ENCODE peak calls at places on chromosomes 2 and 18, in four cellular contexts. A is K562, U is lower lobe of right lung, X is esophagus muscularis mucosa. O is an unnamed sample.

GRCh38 chr2:108562274-108562673 is 28.0 kb downstream of the LIMS1 start:
- DNase-seq in A (no peak), U (no peak), X (no peak), O (no peak)

GRCh38 chr2:201235865-201236811 is 24.2 kb upstream of the CASP8 start:
- DNase-seq in X (peak; percentile 91), A (peak; percentile 69), U (peak; percentile 75), O (peak; percentile 74)

GRCh38 chr2:164868563-164869419 is 27.2 kb upstream of the COBLL1 start:
- DNase-seq in X (no peak), A (no peak), U (no peak), O (no peak)

GRCh38 chr2:198006733-198007132 is 202.3 kb downstream of the PLCL1 start:
- DNase-seq in A (no peak), U (no peak), X (no peak), O (no peak)

GRCh38 chr2:82007051-82007664 is 1702.6 kb upstream of the LRRTM1 start:
- DNase-seq in A (no peak), U (no peak), X (no peak), O (no peak)

GRCh38 chr2:8535821-8536685 is 145.8 kb upstream of the ID2 start:
- DNase-seq in X (no peak), U (no peak), A (no peak), O (no peak)

GRCh38 chr2:169693344-169693743 is 861 bp downstream of the CFAP210 start:
- DNase-seq in A (peak; percentile 43), U (no peak), X (no peak), O (no peak)

GRCh38 chr18:7537145-7537544 is 30.0 kb upstream of the PTPRM start:
- DNase-seq in A (no peak), U (no peak), X (no peak), O (no peak)

GRCh38 chr2:99156901-99157300 is 2.1 kb downstream of the LIPT1 start:
- DNase-seq in U (no peak), X (no peak), A (no peak), O (no peak)

GRCh38 chr18:51361130-51361860 is 163.8 kb upstream of the MEX3C start:
- DNase-seq in A (peak; percentile 29), X (no peak), U (no peak), O (no peak)

GRCh38 chr2:79855264-79856006 is 342.6 kb downstream of the CTNNA2 start:
- DNase-seq in U (no peak), A (peak; percentile 1), X (peak; percentile 77), O (no peak)

GRCh38 chr2:6930913-6931312 is 13.7 kb downstream of the RNF144A start:
- DNase-seq in A (no peak), X (peak; percentile 66), U (no peak), O (no peak)

GRCh38 chr2:10619643-10620042 is 70.1 kb downstream of the NOL10 start:
- DNase-seq in X (peak; percentile 7), A (no peak), U (no peak), O (no peak)

GRCh38 chr2:168490015-168490874 is 34.2 kb downstream of the CERS6 start:
- DNase-seq in A (peak; percentile 74), U (no peak), X (no peak), O (no peak)

GRCh38 chr2:120066708-120067547 is 54.1 kb downstream of the EPB41L5 start:
- DNase-seq in X (no peak), A (no peak), U (no peak), O (no peak)

GRCh38 chr2:109594246-109594900 is 19.4 kb downstream of the SEPTIN10 start:
- DNase-seq in U (no peak), A (no peak), X (no peak), O (no peak)

GRCh38 chr2:451495-451894 is 163.6 kb upstream of the ALKAL2 start:
- DNase-seq in X (no peak), U (no peak), A (no peak), O (no peak)

GRCh38 chr18:35582899-35583558 is 1.5 kb downstream of the GALNT1 start:
- DNase-seq in U (no peak), X (no peak), A (peak; percentile 58), O (no peak)

GRCh38 chr2:241321033-241321432 is 5.3 kb downstream of the SEPTIN2 start:
- DNase-seq in X (no peak), A (no peak), U (no peak), O (no peak)

GRCh38 chr2:241321911-241322310 is 6.2 kb downstream of the SEPTIN2 start:
- DNase-seq in X (no peak), A (no peak), U (no peak), O (no peak)

GRCh38 chr2:241323777-241324176 is 8.1 kb downstream of the SEPTIN2 start:
- DNase-seq in X (no peak), U (no peak), A (no peak), O (no peak)

GRCh38 chr2:241325257-241325656 is 9.5 kb downstream of the SEPTIN2 start:
- DNase-seq in X (no peak), A (no peak), U (no peak), O (no peak)

GRCh38 chr2:241324775-241325174 is 9.1 kb downstream of the SEPTIN2 start:
- DNase-seq in X (no peak), A (no peak), U (no peak), O (no peak)
- H3K27ac ChIP-seq in X (no peak overlapping the region), A (no peak overlapping the region), U (no peak overlapping the region), O (no peak overlapping the region)

GRCh38 chr2:47004905-47005495 is 89.4 kb upstream of the MCFD2 start:
- DNase-seq in A (no peak), U (no peak), X (no peak), O (no peak)
- H3K4me1 ChIP-seq in A (peaks cover 23% of the 10 kb centered on the region), U (peaks cover 41% of the 10 kb centered on the region), X (peaks cover 100% of the 10 kb centered on the region), O (no peaks in the 10 kb centered on the region)

GRCh38 chr2:96762529-96763253 is 2.0 kb downstream of the CNNM4 start:
- DNase-seq in U (no peak), X (no peak), A (peak; percentile 31), O (no peak)
- H3K27ac ChIP-seq in U (peak overlapping the region; percentile 18), X (peak overlapping the region; percentile 63), A (no peak overlapping the region), O (peak overlapping the region; percentile 37)

GRCh38 chr2:64858541-64859031 is 130.6 kb upstream of the SLC1A4 start:
- DNase-seq in X (no peak), A (no peak), U (no peak), O (no peak)
- H3K4me1 ChIP-seq in X (peaks cover 42% of the 10 kb centered on the region), A (peaks cover 34% of the 10 kb centered on the region), U (peaks cover 52% of the 10 kb centered on the region), O (no peaks in the 10 kb centered on the region)

GRCh38 chr2:36753706-36754221 is 57.3 kb downstream of the VIT start:
- DNase-seq in U (no peak), X (no peak), A (no peak), O (no peak)
- H3K27ac ChIP-seq in U (no peak overlapping the region), X (no peak overlapping the region), A (no peak overlapping the region), O (no peak overlapping the region)

DNA sequence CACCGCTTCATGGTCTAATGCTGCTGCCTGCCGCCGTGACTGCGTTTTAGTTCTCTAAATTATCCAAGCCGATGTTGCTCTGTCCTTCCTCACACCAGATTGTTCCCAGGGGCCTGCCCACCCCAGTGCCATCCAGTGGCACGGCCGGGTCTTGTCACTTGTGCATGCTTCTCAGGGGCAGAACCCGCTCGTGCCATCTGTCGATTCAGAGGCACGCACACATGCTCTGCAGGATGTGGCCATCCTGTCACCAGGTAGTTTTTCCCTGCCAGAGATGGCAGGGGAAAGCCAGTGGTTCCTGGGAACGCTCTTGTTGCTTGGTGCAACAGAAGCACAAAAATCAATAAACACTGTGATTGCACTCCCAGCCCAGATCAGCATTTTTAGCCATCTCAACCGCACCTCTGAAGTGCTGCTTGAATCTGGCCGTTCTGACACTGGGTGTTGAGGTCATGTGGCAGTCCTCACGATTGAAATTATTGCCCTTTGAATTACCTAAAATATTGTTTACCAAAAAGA is 119.6 kb upstream of the BOD1L2 start:
- DNase-seq in A (no peak), X (no peak), U (no peak), O (no peak)
- H3K4me1 ChIP-seq in A (peaks cover 4% of the 10 kb centered on the region), X (no peaks in the 10 kb centered on the region), U (no peaks in the 10 kb centered on the region), O (no peaks in the 10 kb centered on the region)

GRCh38 chr2:186543561-186544131 is 46.2 kb upstream of the ITGAV start:
- DNase-seq in X (no peak), U (no peak), A (no peak), O (no peak)

GRCh38 chr2:186546842-186547241 is 43.0 kb upstream of the ITGAV start:
- DNase-seq in A (no peak), X (no peak), U (no peak), O (no peak)

GRCh38 chr2:186542002-186542401 is 47.9 kb upstream of the ITGAV start:
- DNase-seq in A (no peak), X (no peak), U (no peak), O (no peak)

GRCh38 chr2:186540971-186541370 is 48.9 kb upstream of the ITGAV start:
- DNase-seq in A (no peak), U (no peak), X (no peak), O (no peak)

GRCh38 chr2:186544255-186544675 is 45.6 kb upstream of the ITGAV start:
- DNase-seq in U (no peak), X (no peak), A (no peak), O (no peak)
- H3K27ac ChIP-seq in U (peak overlapping the region; percentile 25), X (peak overlapping the region; percentile 59), A (no peak overlapping the region), O (peak overlapping the region; percentile 57)

O was measured in right atrium auricular region.